ENCODE peak calls at places on chromosomes 4 and X, in four cellular contexts. Y, L, S and U are unnamed samples.

GRCh38 chr4:24070117-24070516 is 180.3 kb upstream of the PPARGC1A start:
- DNase-seq in Y (no peak), L (no peak), S (no peak), U (no peak)

GRCh38 chrX:11016728-11017127 is 94.4 kb upstream of the HCCS start:
- DNase-seq in Y (no peak), L (no peak), S (no peak), U (no peak)

GRCh38 chr4:70925899-70926635 is 23.9 kb downstream of the MOB1B start:
- DNase-seq in Y (no peak), L (no peak), S (no peak), U (no peak)

GRCh38 chr4:157701695-157701994 is 471.2 kb downstream of the GASK1B start:
- DNase-seq in Y (no peak), L (no peak), S (no peak), U (no peak)

GRCh38 chr4:168759321-168759720 is 250.7 kb downstream of the CBR4 start:
- DNase-seq in Y (no peak), L (no peak), S (no peak), U (no peak)

GRCh38 chrX:3290561-3290960 is 55.9 kb downstream of the MXRA5 start:
- DNase-seq in Y (no peak), L (no peak), S (no peak), U (no peak)

GRCh38 chr4:30245140-30245539 is 475.0 kb upstream of the PCDH7 start:
- DNase-seq in Y (no peak), L (no peak), S (no peak), U (no peak)

GRCh38 chrX:68829594-68830485 is 1.0 kb downstream of the EFNB1 start:
- DNase-seq in Y (peak; percentile 10), L (peak; percentile 29), S (peak; percentile 87), U (no peak)

GRCh38 chrX:23398570-23398969 is 63.9 kb downstream of the PTCHD1 start:
- DNase-seq in Y (no peak), L (no peak), S (no peak), U (no peak)

GRCh38 chr4:38989487-38989886 is 42.7 kb downstream of the TMEM156 start:
- DNase-seq in Y (no peak), L (no peak), S (no peak), U (no peak)

GRCh38 chrX:103656623-103657022 is 27.8 kb downstream of the TCEAL1 start:
- DNase-seq in Y (no peak), L (no peak), S (no peak), U (no peak)

GRCh38 chrX:53681661-53682060 is 4.9 kb downstream of the HUWE1 start:
- DNase-seq in Y (no peak), L (no peak), S (no peak), U (no peak)

GRCh38 chr4:17189322-17189721 is 290.9 kb upstream of the LDB2 start:
- DNase-seq in Y (no peak), L (no peak), S (no peak), U (no peak)